ENCODE peak calls at places on chromosomes 12 and 14, in ten cellular contexts. M, F, R, H, W, L, C, Q, V and S are unnamed samples.

GRCh38 chr12:25558566-25558965 is 5.5 kb upstream of the LMNTD1 start:
- DNase-seq in F (no peak), M (peak; percentile 48), Q (no peak), R (no peak), W (no peak), C (no peak), V (no peak), L (no peak), H (no peak), S (no peak)

GRCh38 chr12:59699408-59700144 is 103.7 kb downstream of the SLC16A7 start:
- DNase-seq in F (no peak), V (peak; percentile 68), M (peak; percentile 20), H (no peak), Q (no peak), C (no peak), W (no peak), L (no peak), R (no peak), S (peak; percentile 20)

GRCh38 chr12:65494537-65494936 is 216.1 kb downstream of the MSRB3 start:
- DNase-seq in L (no peak), C (no peak), Q (no peak), W (no peak), H (no peak), V (no peak), M (peak; percentile 60), F (no peak), R (no peak), S (no peak)

GRCh38 chr12:132597333-132598283 is 12.8 kb downstream of the LRCOL1 start:
- DNase-seq in V (peak; percentile 12), W (peak; percentile 78), C (no peak), H (no peak), M (peak; percentile 49), L (no peak), Q (peak; percentile 31), R (no peak), F (no peak), S (peak; percentile 50)

GRCh38 chr14:69574266-69574953 is at the start of gene CCDC177:
- DNase-seq in H (peak; percentile 62), V (peak; percentile 18), C (peak; percentile 46), F (peak; percentile 57), R (no peak), W (peak; percentile 77), M (no peak), L (peak; percentile 69), Q (peak; percentile 81), S (peak; percentile 26)

GRCh38 chr12:125065753-125066570 is 727 bp downstream of the AACS start:
- DNase-seq in H (no peak), C (no peak), F (no peak), M (no peak), V (no peak), R (no peak), W (peak; percentile 9), L (no peak), Q (no peak), S (no peak)

GRCh38 chr14:101525646-101526527 is 35.4 kb upstream of the DIO3 start:
- DNase-seq in W (no peak), L (no peak), C (no peak), R (no peak), F (no peak), Q (no peak), M (no peak), V (no peak), H (no peak), S (no peak)

GRCh38 chr14:54317396-54317795 is 79.4 kb upstream of the CDKN3 start:
- DNase-seq in M (no peak), V (no peak), L (no peak), R (no peak), H (no peak), Q (no peak), W (no peak), F (no peak), C (no peak), S (no peak)

GRCh38 chr12:70847871-70848270 is 72.7 kb downstream of the PTPRR start:
- DNase-seq in L (no peak), W (no peak), C (no peak), H (no peak), V (no peak), Q (no peak), R (no peak), F (no peak), M (no peak), S (no peak)

GRCh38 chr12:45654002-45654401 is 75.5 kb upstream of the ARID2 start:
- DNase-seq in M (no peak), W (no peak), V (no peak), F (no peak), L (no peak), Q (no peak), H (no peak), R (no peak), C (no peak), S (no peak)

GRCh38 chr14:37210448-37210847 is 12.7 kb downstream of the MIPOL1 start:
- DNase-seq in L (no peak), F (no peak), M (no peak), R (no peak), H (no peak), W (no peak), C (no peak), V (no peak), Q (no peak), S (no peak)

GRCh38 chr12:89765959-89766824 is 57.6 kb upstream of the ATP2B1 start:
- DNase-seq in F (no peak), R (no peak), V (no peak), W (no peak), Q (no peak), L (no peak), M (no peak), H (no peak), C (no peak), S (no peak)